ENCODE peak calls at places on chromosomes 7 and 10, in eight cellular contexts. K, Y, S, N, P, M, R and A are unnamed samples.

GRCh38 chr7:21550821-21551531 is 8.1 kb downstream of the DNAH11 start:
- DNase-seq in R (no peak), N (no peak), M (no peak), K (peak; percentile 26), S (no peak), P (no peak), Y (no peak), A (no peak)

GRCh38 chr7:158016171-158017087 is 571.2 kb downstream of the PTPRN2 start:
- DNase-seq in R (no peak), M (no peak), K (peak; percentile 79), S (no peak), P (no peak), Y (no peak), N (no peak), A (no peak)

GRCh38 chr7:107392811-107393210 is 77.0 kb upstream of the GPR22 start:
- DNase-seq in R (no peak), Y (no peak), P (no peak), S (no peak), M (no peak), N (no peak), K (no peak), A (no peak)

GRCh38 chr7:28168393-28169158 is 12.0 kb downstream of the JAZF1 start:
- DNase-seq in S (no peak), R (no peak), N (no peak), P (no peak), K (no peak), M (no peak), Y (no peak), A (no peak)

GRCh38 chr10:123567984-123568745 is 98.0 kb upstream of the GPR26 start:
- DNase-seq in Y (no peak), N (no peak), S (no peak), M (no peak), P (no peak), R (no peak), K (no peak), A (no peak)

GRCh38 chr10:37478381-37478780 is 353.0 kb downstream of the ANKRD30A start:
- DNase-seq in S (no peak), M (no peak), Y (no peak), K (no peak), N (no peak), P (no peak), R (no peak), A (no peak)

GRCh38 chr10:132712698-132713232 is 73.2 kb downstream of the NKX6-2 start:
- DNase-seq in Y (no peak), S (no peak), M (no peak), K (no peak), P (no peak), R (no peak), N (no peak), A (no peak)

GRCh38 chr10:95906675-95907453 is 911 bp upstream of the CC2D2B start:
- DNase-seq in M (peak; percentile 38), Y (peak; percentile 69), K (peak; percentile 67), N (no peak), R (peak; percentile 18), P (peak; percentile 14), S (peak; percentile 14), A (no peak)

GRCh38 chr7:43658718-43659548 is 70.4 kb downstream of the COA1 start:
- DNase-seq in K (no peak), P (no peak), Y (no peak), S (peak; percentile 83), M (no peak), R (peak; percentile 84), N (no peak), A (no peak)

GRCh38 chr7:92987095-92987494 is 130.7 kb downstream of the SAMD9 start:
- DNase-seq in M (no peak), R (peak; percentile 42), S (no peak), N (no peak), K (no peak), P (no peak), Y (no peak), A (no peak)

GRCh38 chr10:106615081-106615480 is 549.4 kb downstream of the SORCS1 start:
- DNase-seq in P (no peak), S (no peak), K (no peak), Y (no peak), M (no peak), R (no peak), N (no peak), A (no peak)

GRCh38 chr7:112067205-112067604 is 139.0 kb downstream of the DOCK4 start:
- DNase-seq in P (no peak), M (no peak), N (no peak), Y (no peak), S (peak; percentile 74), K (no peak), R (no peak), A (no peak)

GRCh38 chr10:91941426-91941825 is 17.9 kb downstream of the BTAF1 start:
- DNase-seq in Y (no peak), K (no peak), S (no peak), M (no peak), P (no peak), N (no peak), R (no peak), A (no peak)

GRCh38 chr10:122435212-122435827 is 19.1 kb upstream of the ARMS2 start:
- DNase-seq in K (no peak), M (peak; percentile 7), Y (peak; percentile 34), P (no peak), N (no peak), R (peak; percentile 17), S (peak; percentile 42), A (no peak)

GRCh38 chr7:106178593-106179134 is 66.6 kb upstream of the SYPL1 start:
- DNase-seq in N (no peak), R (no peak), Y (no peak), P (no peak), K (peak; percentile 56), M (peak; percentile 65), S (no peak), A (no peak)

GRCh38 chr7:102830206-102830605 is 81.4 kb downstream of the FAM185A start:
- DNase-seq in K (no peak), Y (no peak), M (no peak), P (no peak), N (no peak), R (no peak), S (no peak), A (no peak)